ENCODE peak calls at places on chromosomes 5 and 9, in four cellular contexts. P is right atrium auricular region; V is fibroblast of lung; D is activated CD8-positive, alpha-beta T cell treated with anti-CD3 and anti-CD28 coated beads for 36 hours. H is an unnamed sample.

GRCh38 chr9:129146441-129146933 is 31.6 kb downstream of the IER5L start:
- DNase-seq in P (no peak), D (no peak), V (peak; percentile 64), H (no peak)

GRCh38 chr5:56814361-56814962 is 887 bp upstream of the MAP3K1 start:
- DNase-seq in D (peak; percentile 32), P (no peak), V (no peak), H (peak; percentile 22)

GRCh38 chr9:6689893-6690634 is 44.5 kb upstream of the GLDC start:
- DNase-seq in D (no peak), V (no peak), P (no peak), H (no peak)

GRCh38 chr5:123088031-123088805 is 823 bp upstream of the PRDM6 start:
- DNase-seq in V (peak; percentile 20), P (no peak), D (no peak), H (no peak)

GRCh38 chr9:33124716-33125378 is 42.3 kb downstream of the B4GALT1 start:
- DNase-seq in D (no peak), P (no peak), V (no peak), H (no peak)

GRCh38 chr5:3237276-3237868 is 358.3 kb upstream of the IRX1 start:
- DNase-seq in P (peak; percentile 53), D (no peak), V (no peak), H (no peak)

GRCh38 chr5:117657591-117657990 is 1083.0 kb upstream of the SEMA6A start:
- DNase-seq in V (peak; percentile 0), P (no peak), D (no peak), H (no peak)

GRCh38 chr9:123217148-123217585 is 51.2 kb downstream of the STRBP start:
- DNase-seq in P (no peak), D (no peak), V (peak; percentile 58), H (no peak)

GRCh38 chr9:94767331-94768099 is 41.0 kb downstream of the AOPEP start:
- DNase-seq in V (peak; percentile 93), P (no peak), D (no peak), H (no peak)

GRCh38 chr9:136486823-136487620 is 4.2 kb upstream of the SEC16A start:
- DNase-seq in D (no peak), V (no peak), P (no peak), H (no peak)

GRCh38 chr5:103450333-103451061 is 112.1 kb downstream of the NUDT12 start:
- DNase-seq in P (no peak), V (peak; percentile 97), D (no peak), H (no peak)

GRCh38 chr5:173327948-173328895 is at the start of gene STC2:
- DNase-seq in V (peak; percentile 78), P (peak; percentile 83), D (peak; percentile 89), H (no peak)

GRCh38 chr9:2771661-2772060 is 54.4 kb downstream of the KCNV2 start:
- DNase-seq in V (peak; percentile 14), D (no peak), P (no peak), H (no peak)

GRCh38 chr9:95477885-95478790 is 38.6 kb downstream of the PTCH1 start:
- DNase-seq in D (no peak), V (no peak), P (no peak), H (no peak)

GRCh38 chr5:137440800-137441199 is 58.3 kb downstream of the SPOCK1 start:
- DNase-seq in V (no peak), D (no peak), P (no peak), H (no peak)

GRCh38 chr9:129525781-129526180 is 95.1 kb downstream of the C9orf50 start:
- DNase-seq in V (no peak), D (no peak), P (no peak), H (no peak)

GRCh38 chr9:4334439-4334838 is 34.6 kb upstream of the GLIS3 start:
- DNase-seq in D (no peak), V (peak; percentile 63), P (peak; percentile 60), H (no peak)

GRCh38 chr5:156201793-156202388 is 125.1 kb upstream of the SGCD start:
- DNase-seq in P (no peak), V (peak; percentile 77), D (no peak), H (no peak)

GRCh38 chr5:173809014-173809413 is 79.1 kb upstream of the CPEB4 start:
- DNase-seq in D (no peak), P (no peak), V (no peak), H (no peak)

GRCh38 chr5:130541617-130542221 is 623.3 kb downstream of the HINT1 start:
- DNase-seq in P (no peak), D (peak; percentile 7), V (peak; percentile 91), H (no peak)

GRCh38 chr5:150525163-150525562 is 17.2 kb downstream of the NDST1 start:
- DNase-seq in P (no peak), V (no peak), D (no peak), H (no peak)

GRCh38 chr9:97293207-97293721 is 14.2 kb upstream of the CCDC180 start:
- DNase-seq in V (peak; percentile 25), D (no peak), P (no peak), H (no peak)

GRCh38 chr5:86917117-86917579 is 299.4 kb downstream of the COX7C start:
- DNase-seq in V (peak; percentile 42), D (peak; percentile 35), P (no peak), H (peak; percentile 27)

GRCh38 chr5:65059681-65060598 is 291.2 kb downstream of the CWC27 start:
- DNase-seq in D (no peak), P (no peak), V (peak; percentile 71), H (no peak)

GRCh38 chr9:129280236-129281231 is 102.5 kb upstream of the IER5L start:
- DNase-seq in P (peak; percentile 52), V (no peak), D (no peak), H (no peak)

GRCh38 chr9:81268048-81268447 is 421.3 kb downstream of the TLE1 start:
- DNase-seq in P (no peak), D (no peak), V (peak; percentile 49), H (no peak)

GRCh38 chr5:144203750-144204596 is 33.3 kb downstream of the KCTD16 start:
- DNase-seq in D (peak; percentile 61), P (no peak), V (peak; percentile 62), H (peak; percentile 45)

GRCh38 chr5:10599828-10600227 is 36.0 kb downstream of the ANKRD33B start:
- DNase-seq in D (no peak), P (no peak), V (peak; percentile 85), H (no peak)

GRCh38 chr5:178116406-178116885 is 3.1 kb downstream of the N4BP3 start:
- DNase-seq in D (peak; percentile 96), P (no peak), V (no peak), H (peak; percentile 72)

GRCh38 chr9:34479316-34479865 is 20.8 kb downstream of the DNAI1 start:
- DNase-seq in V (no peak), D (no peak), P (no peak), H (no peak)

DNA sequence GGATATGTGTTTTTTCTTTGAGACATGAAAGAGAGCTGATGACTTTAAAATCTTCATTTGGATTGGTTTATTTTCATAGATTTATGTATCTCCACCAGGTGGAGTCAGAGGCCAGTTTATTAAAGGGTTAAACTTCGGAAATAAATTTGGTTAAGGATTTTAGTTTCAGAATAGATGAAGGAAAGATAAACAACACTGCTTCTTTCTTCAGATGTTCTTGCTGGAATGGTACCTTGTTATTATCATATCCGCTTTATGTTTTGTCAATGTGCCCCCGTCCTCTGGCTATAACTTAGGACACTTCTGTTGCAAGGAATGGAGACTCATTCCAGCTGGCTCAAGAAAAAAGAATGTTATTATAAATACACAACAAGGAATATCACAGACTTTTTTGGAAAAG is 81.2 kb downstream of the ALDH1A1 start:
- DNase-seq in P (no peak), D (no peak), V (no peak), H (no peak)
- TF ChIP-seq CTCF in P (peak; percentile 4), D (no peak), V (peak; percentile 31), H (peak; percentile 38)

DNA sequence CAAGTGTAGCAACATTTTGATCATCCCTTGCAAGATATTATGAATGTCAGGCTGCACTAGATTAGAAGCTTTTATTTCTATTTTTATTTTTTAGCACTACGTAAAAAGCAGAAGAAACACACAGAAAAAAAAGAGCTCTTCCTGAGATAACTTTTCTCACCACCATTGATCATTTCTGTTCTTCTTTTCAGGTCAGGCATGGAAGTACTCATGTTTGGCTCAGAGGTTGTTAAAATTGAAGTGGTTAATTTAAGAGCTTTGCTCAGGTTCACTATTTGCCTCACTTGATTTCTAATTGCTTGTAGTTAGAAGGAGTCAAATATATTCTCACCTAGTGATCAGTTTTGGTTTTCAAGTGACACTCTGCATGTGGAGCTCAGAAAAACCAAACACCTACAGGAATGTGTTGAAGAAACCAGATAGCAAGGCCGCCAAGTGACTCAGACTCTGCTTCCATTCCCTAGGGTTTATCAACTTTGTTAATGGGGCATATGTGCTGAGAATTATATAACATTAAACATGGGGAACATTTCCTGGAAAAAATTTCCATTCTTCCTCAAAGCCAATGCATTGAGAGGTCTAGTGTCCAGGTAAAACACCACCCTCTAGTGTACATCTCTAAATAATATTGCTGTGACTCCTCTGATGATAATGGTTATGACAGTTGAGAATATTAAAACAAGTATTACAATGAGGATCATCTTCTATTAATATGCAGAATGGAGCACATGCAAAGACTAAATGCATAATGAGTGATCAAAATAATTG is 679.7 kb downstream of the CETN3 start:
- DNase-seq in P (no peak), D (no peak), V (peak; percentile 43), H (no peak)
- TF ChIP-seq CTCF in P (no peak), D (no peak), V (no peak), H (no peak)

GRCh38 chr5:160903076-160903475 is 51.1 kb upstream of the ATP10B start:
- DNase-seq in P (no peak), D (no peak), V (no peak), H (no peak)

GRCh38 chr5:160905285-160905684 is 53.3 kb upstream of the ATP10B start:
- DNase-seq in D (no peak), P (no peak), V (no peak), H (no peak)

GRCh38 chr5:160899735-160900134 is 47.7 kb upstream of the ATP10B start:
- DNase-seq in D (no peak), P (no peak), V (no peak), H (no peak)
- TF ChIP-seq CTCF in D (no peak), P (no peak), V (no peak), H (no peak)

DNA sequence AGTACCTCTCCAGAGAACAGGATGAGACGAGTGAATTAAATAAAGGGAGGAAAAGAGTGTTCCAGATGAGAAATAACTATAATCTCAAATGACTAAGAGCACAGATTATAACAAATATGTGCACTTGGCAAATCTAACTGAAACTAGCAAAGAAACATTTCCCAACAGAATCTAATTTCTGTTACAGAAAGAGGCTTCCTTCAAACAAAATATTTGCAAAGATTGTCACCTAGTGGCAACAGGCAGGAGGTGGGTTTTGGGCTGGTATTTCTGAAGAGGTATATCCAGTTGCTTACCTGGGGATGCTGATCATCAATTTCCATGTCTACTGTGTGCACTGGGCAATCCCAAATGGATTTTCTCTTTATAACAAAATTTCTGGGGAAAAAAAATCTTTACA is 5.6 kb upstream of the SPDL1 start:
- DNase-seq in D (no peak), P (no peak), V (peak; percentile 59), H (no peak)
- TF ChIP-seq CTCF in D (no peak), P (no peak), V (peak; percentile 34), H (peak; percentile 44)

GRCh38 chr9:106828082-106828481 is 34.9 kb upstream of the ZNF462 start:
- DNase-seq in P (no peak), V (no peak), D (no peak), H (no peak)
- TF ChIP-seq CTCF in P (no peak), V (no peak), D (no peak), H (no peak)